ENCODE peak calls at places on chromosomes 4 and X, in seven cellular contexts. N, Z, M, S, K, I and J are unnamed samples.

GRCh38 chr4:41256740-41257256 is at the start of gene UCHL1:
- DNase-seq in N (no peak), Z (peak; percentile 98), M (no peak), S (peak; percentile 96), K (no peak), I (no peak), J (no peak)

GRCh38 chrX:68061206-68061535 is 372.1 kb downstream of the OPHN1 start:
- DNase-seq in N (no peak), Z (no peak), M (no peak), S (no peak), K (no peak), I (no peak), J (no peak)

GRCh38 chrX:21150208-21150607 is 224.0 kb upstream of the CNKSR2 start:
- DNase-seq in N (no peak), Z (no peak), M (no peak), S (no peak), K (no peak), I (no peak), J (no peak)

GRCh38 chrX:119755981-119756533 is 2.3 kb upstream of the SOWAHD start:
- DNase-seq in N (no peak), Z (no peak), M (peak; percentile 87), S (no peak), K (no peak), I (peak; percentile 74), J (peak; percentile 6)

GRCh38 chrX:32572644-32573043 is 638.7 kb downstream of the DMD start:
- DNase-seq in N (no peak), Z (peak; percentile 1), M (no peak), S (no peak), K (no peak), I (no peak), J (no peak)

GRCh38 chrX:107565005-107565404 is 63.3 kb upstream of the PRPS1 start:
- DNase-seq in N (no peak), Z (no peak), M (no peak), S (no peak), K (no peak), I (no peak), J (no peak)

GRCh38 chr4:87009095-87009648 is 74.4 kb downstream of the AFF1 start:
- DNase-seq in N (no peak), Z (no peak), M (peak; percentile 82), S (no peak), K (no peak), I (no peak), J (no peak)

GRCh38 chr4:83010111-83010521 is 507 bp downstream of the LIN54 start:
- DNase-seq in N (no peak), Z (peak; percentile 54), M (no peak), S (no peak), K (no peak), I (no peak), J (peak; percentile 25)

GRCh38 chr4:20219526-20219925 is 32.2 kb upstream of the SLIT2 start:
- DNase-seq in N (no peak), Z (no peak), M (no peak), S (no peak), K (no peak), I (no peak), J (no peak)

GRCh38 chr4:40722576-40723161 is 27.1 kb upstream of the NSUN7 start:
- DNase-seq in N (no peak), Z (no peak), M (peak; percentile 49), S (peak; percentile 46), K (no peak), I (peak; percentile 9), J (peak; percentile 16)

GRCh38 chr4:85210353-85210752 is 243.9 kb upstream of the WDFY3 start:
- DNase-seq in N (no peak), Z (no peak), M (no peak), S (peak; percentile 48), K (peak; percentile 48), I (no peak), J (no peak)

GRCh38 chr4:183175631-183176232 is 76.7 kb downstream of the WWC2 start:
- DNase-seq in N (no peak), Z (no peak), M (no peak), S (peak; percentile 31), K (no peak), I (no peak), J (no peak)

GRCh38 chr4:183170894-183171293 is 71.8 kb downstream of the WWC2 start:
- DNase-seq in N (no peak), Z (no peak), M (no peak), S (no peak), K (no peak), I (no peak), J (no peak)

GRCh38 chr4:183172881-183173280 is 73.8 kb downstream of the WWC2 start:
- DNase-seq in N (no peak), Z (no peak), M (no peak), S (no peak), K (no peak), I (no peak), J (no peak)

GRCh38 chr4:183171484-183172267 is 72.6 kb downstream of the WWC2 start:
- DNase-seq in N (no peak), Z (no peak), M (no peak), S (peak; percentile 66), K (no peak), I (no peak), J (no peak)

GRCh38 chr4:183173580-183174526 is 74.8 kb downstream of the WWC2 start:
- DNase-seq in N (no peak), Z (peak; percentile 85), M (no peak), S (no peak), K (no peak), I (no peak), J (no peak)
- H3K4me3 ChIP-seq in N (no peak overlapping the region), Z (no peak overlapping the region), M (no peak overlapping the region), S (peak overlapping the region; percentile 23), K (no peak overlapping the region), I (no peak overlapping the region), J (no peak overlapping the region)

DNA sequence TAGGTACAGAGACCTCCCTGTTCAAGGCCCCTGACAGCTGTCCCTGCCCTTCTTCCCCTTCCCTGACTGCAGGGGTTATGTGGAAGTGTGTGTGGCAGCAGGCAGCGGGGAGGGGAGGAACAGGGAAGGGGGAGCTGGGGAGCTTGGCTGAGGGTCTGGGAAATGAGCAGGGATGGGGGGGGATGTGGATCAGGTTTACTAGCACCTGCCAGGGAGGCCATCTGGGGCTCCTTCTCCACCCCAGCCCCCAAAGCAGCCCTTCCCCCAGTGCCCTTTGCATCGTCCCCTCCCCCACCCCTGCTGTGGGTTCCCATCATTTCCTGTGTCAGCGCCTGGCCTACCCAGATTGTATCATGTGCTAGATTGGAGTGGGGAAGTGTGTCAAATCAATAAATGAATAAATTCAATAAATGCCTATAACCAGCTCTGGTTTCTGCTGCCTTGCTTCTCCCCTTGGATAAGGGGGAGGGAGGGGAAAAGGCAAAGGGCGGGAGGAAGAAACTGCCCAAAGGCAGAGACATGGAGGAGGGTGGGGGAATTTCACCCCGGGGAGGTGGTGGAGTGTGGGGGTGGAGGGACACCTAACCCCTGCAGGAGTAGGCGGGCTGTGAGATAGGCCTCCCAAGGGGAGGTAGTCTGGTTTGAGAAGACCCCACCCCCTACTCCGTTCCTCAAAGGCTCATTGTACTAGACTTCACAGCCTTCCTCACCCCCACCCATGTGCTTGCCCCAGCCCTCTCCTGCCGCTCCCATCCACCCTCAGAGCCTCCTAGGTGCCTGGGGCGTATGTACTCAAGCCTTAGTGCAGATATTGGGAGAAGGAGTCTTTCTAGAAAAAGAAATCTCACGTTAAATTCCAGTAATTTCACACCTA is 3.2 kb downstream of the CXorf65 start:
- DNase-seq in N (no peak), Z (peak; percentile 88), M (peak; percentile 84), S (no peak), K (no peak), I (peak; percentile 62), J (peak; percentile 71)
- H3K27ac ChIP-seq in N (no peak overlapping the region), Z (peak overlapping the region; percentile 92), M (peak overlapping the region; percentile 84), S (no peak overlapping the region), K (no peak overlapping the region), I (peak overlapping the region; percentile 66), J (peak overlapping the region; percentile 99)

GRCh38 chr4:88533937-88534750 is 10.6 kb upstream of the PYURF start:
- DNase-seq in N (no peak), Z (peak; percentile 63), M (no peak), S (no peak), K (peak; percentile 62), I (no peak), J (no peak)

GRCh38 chr4:88531549-88531948 is 8.0 kb upstream of the PYURF start:
- DNase-seq in N (no peak), Z (no peak), M (no peak), S (no peak), K (no peak), I (no peak), J (no peak)

GRCh38 chr4:88528861-88529260 is 5.3 kb upstream of the PYURF start:
- DNase-seq in N (no peak), Z (no peak), M (no peak), S (no peak), K (no peak), I (no peak), J (no peak)

GRCh38 chr4:88535090-88535755 is 11.6 kb upstream of the PYURF start:
- DNase-seq in N (no peak), Z (no peak), M (no peak), S (no peak), K (no peak), I (no peak), J (no peak)

DNA sequence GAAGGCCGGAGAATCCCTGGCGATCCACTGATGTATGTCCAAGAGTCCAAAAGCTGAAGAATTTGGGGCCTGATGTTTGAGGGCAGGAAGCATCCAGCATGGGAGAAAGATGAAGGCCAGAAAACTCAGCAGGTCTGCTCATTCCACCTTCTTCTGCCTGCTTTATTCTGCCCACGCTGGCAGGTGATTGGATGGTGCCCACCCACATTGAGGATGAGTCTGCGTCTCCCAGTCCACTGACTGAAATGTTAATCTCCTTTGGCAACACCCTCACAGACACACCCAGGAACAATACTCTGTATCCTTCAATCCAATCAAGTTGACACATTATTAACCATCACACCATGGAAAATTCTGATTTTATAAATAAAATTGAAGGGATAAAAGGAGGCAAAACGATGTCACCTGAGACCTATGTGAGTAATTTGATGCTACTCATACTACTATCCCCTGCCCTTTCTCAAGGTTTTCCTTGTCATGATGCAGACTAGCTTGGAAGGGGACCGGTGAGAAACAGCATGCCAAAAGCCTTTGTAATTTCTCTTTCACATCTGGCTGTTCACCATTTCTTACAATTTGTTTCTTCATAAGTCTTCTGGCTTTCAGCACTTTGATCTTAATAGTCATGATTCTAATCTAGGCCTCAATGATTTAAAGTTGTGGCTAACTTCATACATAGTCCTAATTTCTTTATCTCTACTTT is 9.7 kb upstream of the PYURF start:
- DNase-seq in N (no peak), Z (peak; percentile 42), M (no peak), S (no peak), K (no peak), I (no peak), J (no peak)
- H3K4me3 ChIP-seq in N (no peak overlapping the region), Z (no peak overlapping the region), M (no peak overlapping the region), S (no peak overlapping the region), K (peak overlapping the region; percentile 74), I (no peak overlapping the region), J (no peak overlapping the region)

DNA sequence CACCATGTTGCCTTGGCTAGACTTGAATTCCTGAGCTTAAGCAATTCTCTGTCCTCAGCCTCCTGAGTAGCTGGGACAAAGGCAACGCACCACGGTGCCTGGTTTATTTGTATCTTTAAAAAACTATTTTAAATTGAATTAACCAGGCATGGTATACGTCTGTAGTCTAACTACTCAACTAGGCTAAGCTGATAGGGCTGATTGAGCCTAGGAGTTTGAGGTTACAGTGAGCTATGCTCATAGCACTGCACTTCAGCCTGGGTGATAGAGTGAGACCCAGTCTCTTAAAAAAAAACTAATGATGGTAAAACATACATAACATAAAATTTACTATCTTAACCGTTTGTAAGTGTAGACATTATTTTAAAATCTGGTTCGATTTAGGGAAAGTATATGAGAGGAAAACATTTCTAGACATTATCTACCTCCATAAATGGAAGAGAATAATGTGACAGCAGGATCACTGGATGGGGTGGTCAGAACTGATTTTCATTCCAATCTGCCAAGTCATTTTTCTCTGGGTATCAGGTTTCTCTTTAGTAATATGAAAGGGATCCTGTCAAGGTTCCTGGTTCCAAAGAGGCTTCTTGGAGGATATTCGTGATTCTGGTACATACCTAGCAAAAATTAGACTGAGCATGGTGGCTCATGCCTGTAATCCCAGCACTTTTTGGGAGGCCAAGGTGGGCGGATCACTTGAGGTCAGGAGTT is 8.7 kb upstream of the ITGB1BP2 start:
- DNase-seq in N (no peak), Z (no peak), M (no peak), S (no peak), K (no peak), I (no peak), J (no peak)
- H3K27ac ChIP-seq in N (no peak overlapping the region), Z (no peak overlapping the region), M (no peak overlapping the region), S (no peak overlapping the region), K (no peak overlapping the region), I (no peak overlapping the region), J (no peak overlapping the region)